ENCODE peak calls at places on chromosomes 6 and 20, in four cellular contexts. R is CD8-positive, alpha-beta memory T cell; T is T-helper 17 cell; Y is DND-41. M is an unnamed sample.

GRCh38 chr6:85594197-85594930 is 706 bp upstream of the SNX14 start:
- DNase-seq in R (no peak), T (peak; percentile 32), Y (no peak), M (peak; percentile 69)

GRCh38 chr20:24695529-24696225 is 226.2 kb downstream of the SYNDIG1 start:
- DNase-seq in R (no peak), T (no peak), Y (peak; percentile 1), M (no peak)

GRCh38 chr20:2293971-2294370 is 1.8 kb upstream of the TGM3 start:
- DNase-seq in R (no peak), T (no peak), Y (no peak), M (no peak)

GRCh38 chr6:42251500-42251899 is 33.8 kb upstream of the MRPS10 start:
- DNase-seq in R (no peak), T (no peak), Y (no peak), M (no peak)

GRCh38 chr6:77457720-77458349 is 5.5 kb downstream of the HTR1B start:
- DNase-seq in R (no peak), T (no peak), Y (peak; percentile 40), M (no peak)

GRCh38 chr6:113433506-113433991 is 423.6 kb upstream of the MARCKS start:
- DNase-seq in R (no peak), T (no peak), Y (no peak), M (no peak)

GRCh38 chr6:113364781-113365545 is 492.2 kb upstream of the MARCKS start:
- DNase-seq in R (no peak), T (no peak), Y (no peak), M (no peak)

GRCh38 chr6:170047813-170048212 is 243.1 kb downstream of the DLL1 start:
- DNase-seq in R (no peak), T (no peak), Y (no peak), M (no peak)

GRCh38 chr6:101806241-101806640 is 412.7 kb downstream of the GRIK2 start:
- DNase-seq in R (no peak), T (no peak), Y (no peak), M (no peak)

GRCh38 chr6:30223339-30223738 is 10.1 kb upstream of the TRIM26 start:
- DNase-seq in R (no peak), T (no peak), Y (no peak), M (no peak)

GRCh38 chr20:3312940-3313656 is 74.1 kb upstream of the SLC4A11 start:
- DNase-seq in R (no peak), T (no peak), Y (no peak), M (no peak)

GRCh38 chr6:117483004-117483644 is 650 bp downstream of the DCBLD1 start:
- DNase-seq in R (peak; percentile 7), T (no peak), Y (no peak), M (no peak)

GRCh38 chr6:25652007-25652515 is at the start of gene SCGN:
- DNase-seq in R (peak; percentile 9), T (no peak), Y (peak; percentile 17), M (no peak)

GRCh38 chr6:84825461-84825860 is 61.1 kb upstream of the TBX18 start:
- DNase-seq in R (no peak), T (no peak), Y (no peak), M (no peak)

GRCh38 chr20:59835448-59836395 is 97.7 kb downstream of the SYCP2 start:
- DNase-seq in R (no peak), T (no peak), Y (peak; percentile 30), M (no peak)

GRCh38 chr6:45387236-45387635 is 9.5 kb upstream of the SUPT3H start:
- DNase-seq in R (no peak), T (no peak), Y (no peak), M (no peak)

GRCh38 chr6:45075246-45075645 is 252.9 kb upstream of the RUNX2 start:
- DNase-seq in R (no peak), T (no peak), Y (no peak), M (no peak)

GRCh38 chr6:43698584-43699349 is 11.2 kb upstream of the MRPS18A start:
- DNase-seq in R (no peak), T (no peak), Y (no peak), M (no peak)

GRCh38 chr20:12860619-12861247 is 148.0 kb upstream of the SPTLC3 start:
- DNase-seq in R (no peak), T (no peak), Y (no peak), M (no peak)

GRCh38 chr20:2507464-2507863 is 1.3 kb downstream of the ZNF343 start:
- DNase-seq in R (no peak), T (no peak), Y (no peak), M (no peak)

GRCh38 chr6:12291083-12291784 is 1.1 kb downstream of the EDN1 start:
- DNase-seq in R (no peak), T (no peak), Y (no peak), M (no peak)

GRCh38 chr6:52417675-52418111 is 2.4 kb upstream of the EFHC1 start:
- DNase-seq in R (no peak), T (no peak), Y (no peak), M (no peak)

GRCh38 chr6:35197196-35197595 is 16.6 kb upstream of the SCUBE3 start:
- DNase-seq in R (no peak), T (no peak), Y (no peak), M (no peak)

GRCh38 chr6:1475169-1475568 is 85.8 kb downstream of the FOXF2 start:
- DNase-seq in R (no peak), T (no peak), Y (no peak), M (no peak)

GRCh38 chr6:117414770-117415169 is 11.0 kb downstream of the ROS1 start:
- DNase-seq in R (no peak), T (no peak), Y (no peak), M (no peak)

GRCh38 chr6:133101790-133102189 is 139.4 kb upstream of the EYA4 start:
- DNase-seq in R (no peak), T (no peak), Y (no peak), M (no peak)

GRCh38 chr6:116932496-116932895 is 55.5 kb downstream of the RFX6 start:
- DNase-seq in R (no peak), T (no peak), Y (no peak), M (no peak)

GRCh38 chr20:25369529-25369928 is 21.1 kb downstream of the ABHD12 start:
- DNase-seq in R (no peak), T (no peak), Y (no peak), M (no peak)

GRCh38 chr6:36780517-36781210 is 58.6 kb downstream of the CPNE5 start:
- DNase-seq in R (no peak), T (no peak), Y (peak; percentile 50), M (no peak)

GRCh38 chr6:26224940-26225847 is 138.0 kb downstream of the HFE start:
- DNase-seq in R (no peak), T (no peak), Y (no peak), M (no peak)

GRCh38 chr6:81762132-81762531 is 9.7 kb upstream of the TENT5A start:
- DNase-seq in R (no peak), T (no peak), Y (no peak), M (no peak)

GRCh38 chr20:6501061-6501460 is 266.4 kb upstream of the BMP2 start:
- DNase-seq in R (no peak), T (no peak), Y (no peak), M (no peak)

GRCh38 chr20:58682656-58683055 is 9.9 kb upstream of the NPEPL1 start:
- DNase-seq in R (no peak), T (no peak), Y (no peak), M (no peak)

GRCh38 chr6:7644394-7644793 is 54.4 kb downstream of the SNRNP48 start:
- DNase-seq in R (no peak), T (no peak), Y (no peak), M (no peak)

GRCh38 chr6:157552171-157552747 is 171.3 kb downstream of the ZDHHC14 start:
- DNase-seq in R (no peak), T (no peak), Y (no peak), M (no peak)

GRCh38 chr6:170291271-170292110 is 613 bp upstream of the DLL1 start:
- DNase-seq in R (peak; percentile 51), T (no peak), Y (peak; percentile 47), M (peak; percentile 52)

GRCh38 chr6:157861814-157862213 is 38.8 kb downstream of the SNX9 start:
- DNase-seq in R (no peak), T (no peak), Y (no peak), M (no peak)

GRCh38 chr6:40455686-40456389 is 131.3 kb downstream of the LRFN2 start:
- DNase-seq in R (no peak), T (no peak), Y (no peak), M (no peak)
- H3K9me3 ChIP-seq in R (no peaks in the 10 kb centered on the region), T (no peaks in the 10 kb centered on the region), Y (no peaks in the 10 kb centered on the region), M (no peaks in the 10 kb centered on the region)

GRCh38 chr20:55830124-55830828 is 175.0 kb downstream of the CBLN4 start:
- DNase-seq in R (no peak), T (no peak), Y (no peak), M (no peak)
- H3K9me3 ChIP-seq in R (no peaks in the 10 kb centered on the region), T (no peaks in the 10 kb centered on the region), Y (no peaks in the 10 kb centered on the region), M (no peaks in the 10 kb centered on the region)

DNA sequence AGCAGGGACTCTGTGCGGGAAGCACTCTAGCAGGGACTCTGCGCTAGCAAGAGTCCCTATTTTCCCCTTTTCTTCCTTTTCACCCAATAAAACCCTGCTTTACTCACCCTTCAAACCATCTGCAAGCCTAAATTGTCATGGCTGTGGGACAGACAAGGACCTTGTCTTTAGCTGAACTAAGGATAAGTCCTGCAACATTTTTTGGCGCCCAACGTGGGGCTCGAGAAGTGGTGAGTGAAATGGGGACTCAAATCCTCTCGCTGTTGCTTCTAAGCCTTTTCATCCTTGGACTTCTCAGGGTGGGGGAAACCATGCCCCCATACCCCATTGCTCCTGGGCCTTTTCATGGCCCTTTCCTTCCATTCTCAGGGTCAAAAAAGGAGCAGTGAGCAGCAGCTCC is 46.4 kb downstream of the IMPG1 start:
- DNase-seq in R (no peak), T (no peak), Y (peak; percentile 37), M (no peak)
- H3K9me3 ChIP-seq in R (peaks cover 17% of the 10 kb centered on the region), T (no peaks in the 10 kb centered on the region), Y (peaks cover 23% of the 10 kb centered on the region), M (no peaks in the 10 kb centered on the region)

GRCh38 chr6:161216616-161217205 is 57.1 kb downstream of the AGPAT4 start:
- DNase-seq in R (no peak), T (no peak), Y (no peak), M (no peak)

GRCh38 chr6:161215193-161215592 is 58.7 kb downstream of the AGPAT4 start:
- DNase-seq in R (no peak), T (no peak), Y (no peak), M (no peak)

GRCh38 chr6:161215876-161216615 is 57.8 kb downstream of the AGPAT4 start:
- DNase-seq in R (no peak), T (no peak), Y (no peak), M (no peak)

GRCh38 chr6:161212902-161213301 is 61.0 kb downstream of the AGPAT4 start:
- DNase-seq in R (no peak), T (no peak), Y (no peak), M (no peak)

DNA sequence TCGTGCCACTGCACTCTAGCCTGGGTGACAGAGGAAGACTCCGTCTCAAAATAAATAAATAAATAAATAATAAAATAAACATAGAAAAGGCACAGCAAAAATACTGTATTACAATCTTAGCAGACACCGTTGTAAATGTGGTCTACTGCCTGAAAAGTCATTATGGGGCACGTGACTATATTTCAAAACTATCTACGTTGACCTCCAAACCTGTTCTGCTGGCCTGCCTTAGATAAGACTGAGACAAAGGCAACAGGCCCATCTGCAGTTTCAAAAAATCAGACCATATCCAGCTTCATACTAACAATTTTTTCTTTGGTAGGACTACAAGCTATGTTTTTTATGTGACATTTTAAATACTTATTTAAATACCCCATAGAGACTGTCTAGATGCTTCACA is 59.1 kb downstream of the AGPAT4 start:
- DNase-seq in R (no peak), T (no peak), Y (no peak), M (no peak)
- H3K9me3 ChIP-seq in R (no peaks in the 10 kb centered on the region), T (no peaks in the 10 kb centered on the region), Y (peaks cover 17% of the 10 kb centered on the region), M (no peaks in the 10 kb centered on the region)

GRCh38 chr6:122501475-122501874 is 29.9 kb upstream of the SERINC1 start:
- DNase-seq in R (no peak), T (no peak), Y (no peak), M (no peak)
- H3K9me3 ChIP-seq in R (peaks cover 14% of the 10 kb centered on the region), T (peaks cover 6% of the 10 kb centered on the region), Y (peaks cover 19% of the 10 kb centered on the region), M (peaks cover 15% of the 10 kb centered on the region)